ENCODE peak calls at places on chromosomes 5 and 9, in ten cellular contexts. V is activated CD4-positive, alpha-beta T cell treated with anti-CD3 and anti-CD28 coated beads, Interleukin-2, amount 50 U/mL, for 1 hour; P is endothelial cell; J is CD4-positive, CD25-positive, alpha-beta regulatory T cell; U is HS-5; Z is activated T-helper 1 cell treated with anti-CD3 and anti-CD28 coated beads, Interleukin-2, amount 50 U/mL, for 16 hours; S is breast epithelium; B is T follicular helper cell; A is A549; N is GM06990. L is an unnamed sample.

GRCh38 chr9:99590879-99591278 is 230.8 kb upstream of the NR4A3 start:
- DNase-seq in V (no peak), Z (no peak), B (no peak), S (no peak), A (no peak), N (no peak), U (no peak), P (no peak), J (no peak), L (no peak)

GRCh38 chr5:160511280-160511929 is 89.8 kb downstream of the PTTG1 start:
- DNase-seq in A (no peak), P (no peak), B (no peak), Z (no peak), V (no peak), U (no peak), N (no peak), S (no peak), J (no peak), L (no peak)

GRCh38 chr5:113235884-113236283 is 198.9 kb downstream of the TSSK1B start:
- DNase-seq in B (no peak), P (no peak), Z (no peak), A (no peak), J (no peak), S (no peak), U (no peak), N (no peak), V (no peak), L (no peak)

GRCh38 chr5:75007537-75007847 is 44.9 kb downstream of the GCNT4 start:
- DNase-seq in P (no peak), V (no peak), U (peak), B (no peak), Z (no peak), N (no peak), J (no peak), A (no peak), S (no peak), L (no peak)

GRCh38 chr9:83706703-83707517 is 848 bp downstream of the UBQLN1 start:
- DNase-seq in N (peak), B (peak), J (peak), A (peak), U (no peak), S (peak), P (peak), Z (peak), V (peak), L (peak)

GRCh38 chr9:130382086-130382485 is 62.7 kb upstream of the ASS1 start:
- DNase-seq in A (no peak), B (no peak), J (no peak), V (no peak), N (no peak), U (no peak), Z (no peak), P (no peak), S (no peak), L (no peak)

GRCh38 chr9:129972816-129973215 is 70.2 kb downstream of the FNBP1 start:
- DNase-seq in P (no peak), B (no peak), S (no peak), Z (no peak), U (no peak), A (no peak), V (no peak), J (no peak), N (no peak), L (no peak)

GRCh38 chr9:113397077-113397696 is 3.9 kb downstream of the ALAD start:
- DNase-seq in V (no peak), B (no peak), S (peak), J (no peak), A (no peak), P (no peak), Z (no peak), U (no peak), N (no peak), L (no peak)

GRCh38 chr5:15794117-15794985 is 294.4 kb downstream of the FBXL7 start:
- DNase-seq in U (no peak), P (no peak), B (no peak), N (no peak), J (no peak), A (no peak), S (no peak), Z (no peak), V (no peak), L (no peak)

GRCh38 chr5:56054651-56055050 is 59.9 kb upstream of the IL6ST start:
- DNase-seq in N (no peak), B (no peak), U (no peak), J (no peak), S (no peak), Z (no peak), A (no peak), V (no peak), P (no peak), L (no peak)

GRCh38 chr9:138022121-138022741 is 144.6 kb downstream of the CACNA1B start:
- DNase-seq in B (no peak), S (no peak), U (no peak), N (no peak), V (no peak), Z (no peak), A (peak), P (peak), J (no peak), L (no peak)

GRCh38 chr5:133225671-133226152 is 173.9 kb downstream of the HSPA4 start:
- DNase-seq in N (no peak), P (no peak), A (no peak), S (no peak), U (no peak), V (no peak), Z (no peak), B (no peak), J (no peak), L (no peak)

GRCh38 chr5:172144291-172144815 is 43.7 kb downstream of the STK10 start:
- DNase-seq in V (no peak), B (no peak), S (no peak), Z (no peak), A (no peak), J (no peak), N (no peak), P (no peak), U (no peak), L (no peak)

GRCh38 chr9:31639444-31639843 is 745.0 kb upstream of the ACO1 start:
- DNase-seq in S (no peak), J (no peak), P (no peak), V (no peak), U (no peak), B (no peak), Z (no peak), N (no peak), A (no peak), L (no peak)

GRCh38 chr5:132827943-132828673 is 2.3 kb downstream of the SHROOM1 start:
- DNase-seq in P (no peak), B (no peak), Z (no peak), V (no peak), S (no peak), N (no peak), A (no peak), U (no peak), J (no peak), L (no peak)

GRCh38 chr5:132752581-132753125 is 5.4 kb downstream of the CCNI2 start:
- DNase-seq in P (no peak), V (no peak), B (no peak), J (no peak), S (no peak), U (no peak), Z (no peak), N (no peak), A (no peak), L (no peak)

GRCh38 chr9:104769655-104770054 is 5.7 kb downstream of the NIPSNAP3B start:
- DNase-seq in U (no peak), V (no peak), P (no peak), S (no peak), J (no peak), B (no peak), A (no peak), N (no peak), Z (no peak), L (no peak)

GRCh38 chr9:90103771-90104170 is 499.0 kb downstream of the GADD45G start:
- DNase-seq in N (no peak), A (no peak), J (no peak), U (no peak), B (no peak), P (no peak), Z (no peak), S (no peak), V (no peak), L (no peak)

GRCh38 chr9:30075451-30076199 is 2308.8 kb upstream of the ACO1 start:
- DNase-seq in U (peak), J (no peak), S (no peak), B (no peak), A (peak), P (no peak), Z (no peak), N (no peak), V (no peak), L (no peak)

GRCh38 chr5:69334793-69335268 is 2.2 kb upstream of the CCDC125 start:
- DNase-seq in Z (peak), U (peak), J (peak), B (peak), A (peak), P (peak), V (peak), S (peak), N (peak), L (peak)

GRCh38 chr5:111984044-111984443 is 227.1 kb upstream of the NREP start:
- DNase-seq in P (no peak), Z (no peak), J (no peak), U (peak), A (peak), V (no peak), S (no peak), N (no peak), B (no peak), L (no peak)

GRCh38 chr5:41465493-41466171 is 44.8 kb downstream of the PLCXD3 start:
- DNase-seq in N (peak), Z (no peak), A (no peak), P (no peak), U (no peak), J (no peak), V (no peak), B (no peak), S (no peak), L (no peak)

GRCh38 chr9:89701221-89701798 is 96.5 kb downstream of the GADD45G start:
- DNase-seq in S (no peak), P (no peak), U (no peak), N (peak), Z (no peak), B (peak), J (peak), V (peak), A (no peak), L (peak)

GRCh38 chr9:136991993-136992818 is at the start of gene PAXX:
- DNase-seq in V (peak), B (peak), N (peak), Z (peak), S (peak), J (peak), P (peak), A (peak), U (peak), L (peak)

GRCh38 chr5:117982691-117983090 is 1005.7 kb downstream of the DTWD2 start:
- DNase-seq in S (no peak), B (no peak), A (no peak), P (no peak), V (no peak), N (no peak), Z (no peak), J (no peak), U (no peak), L (no peak)

GRCh38 chr5:79513519-79514390 is at the start of gene HOMER1:
- DNase-seq in S (peak), B (peak), P (peak), Z (peak), N (peak), U (peak), V (peak), A (peak), J (peak), L (peak)

GRCh38 chr9:72509053-72509452 is 12.4 kb upstream of the TMC1 start:
- DNase-seq in Z (no peak), A (no peak), N (peak), P (no peak), U (no peak), S (no peak), J (no peak), V (no peak), B (no peak), L (no peak)

GRCh38 chr9:22052376-22052945 is 43.4 kb upstream of the CDKN2B start:
- DNase-seq in J (no peak), S (no peak), A (no peak), V (no peak), P (no peak), B (no peak), Z (no peak), U (peak), N (no peak), L (no peak)

L was measured in activated CD8-positive, alpha-beta memory T cell treated with anti-CD3 and anti-CD28 coated beads for 4 hours.